ENCODE peak calls at places on chromosomes 13 and 19, in five cellular contexts. V, L, G, N and H are unnamed samples.

GRCh38 chr13:48233886-48234488 is 981 bp downstream of the ITM2B start:
- DNase-seq in V (no peak), L (no peak), G (no peak), N (peak), H (no peak)

GRCh38 chr19:12482505-12482886 is 2.1 kb downstream of the ZNF709 start:
- DNase-seq in V (no peak), L (no peak), G (no peak), N (no peak), H (no peak)

GRCh38 chr13:63605962-63606361 is 2190.3 kb upstream of the PCDH20 start:
- DNase-seq in V (no peak), L (no peak), G (no peak), N (no peak), H (no peak)

GRCh38 chr19:52277471-52277870 is 8.1 kb downstream of the ZNF766 start:
- DNase-seq in V (no peak), L (no peak), G (no peak), N (no peak), H (no peak)

GRCh38 chr13:39226359-39226758 is 188.1 kb downstream of the NHLRC3 start:
- DNase-seq in V (no peak), L (no peak), G (no peak), N (peak), H (no peak)

GRCh38 chr19:38543807-38544568 is 73.8 kb downstream of the MAP4K1 start:
- DNase-seq in V (peak), L (peak), G (peak), N (peak), H (peak)

GRCh38 chr19:4267101-4267900 is 11.8 kb upstream of the SHD start:
- DNase-seq in V (no peak), L (peak), G (no peak), N (peak), H (no peak)

GRCh38 chr13:113929628-113930615 is 44.0 kb downstream of the C13orf46 start:
- DNase-seq in V (peak), L (no peak), G (peak), N (peak), H (no peak)

GRCh38 chr19:44750713-44751112 is 2.2 kb downstream of the BCL3 start:
- DNase-seq in V (no peak), L (no peak), G (no peak), N (no peak), H (no peak)

GRCh38 chr19:45632468-45633196 is 6.6 kb downstream of the EML2 start:
- DNase-seq in V (no peak), L (peak), G (peak), N (peak), H (no peak)

GRCh38 chr19:6769006-6769637 is 1.9 kb upstream of the SH2D3A start:
- DNase-seq in V (no peak), L (no peak), G (no peak), N (peak), H (no peak)

GRCh38 chr13:98293103-98293502 is 116.0 kb upstream of the RNF113B start:
- DNase-seq in V (no peak), L (no peak), G (no peak), N (no peak), H (no peak)

GRCh38 chr13:74930402-74931165 is 551.4 kb downstream of the TBC1D4 start:
- DNase-seq in V (no peak), L (peak), G (no peak), N (no peak), H (no peak)

GRCh38 chr13:59914556-59914955 is 249.2 kb downstream of the DIAPH3 start:
- DNase-seq in V (no peak), L (no peak), G (no peak), N (no peak), H (no peak)

GRCh38 chr19:1168877-1169791 is 4.9 kb downstream of the SBNO2 start:
- DNase-seq in V (no peak), L (no peak), G (no peak), N (no peak), H (peak)

GRCh38 chr13:29583073-29583785 is 12.3 kb downstream of the SLC7A1 start:
- DNase-seq in V (no peak), L (no peak), G (no peak), N (no peak), H (no peak)

GRCh38 chr13:67023088-67023893 is 206.8 kb downstream of the PCDH9 start:
- DNase-seq in V (no peak), L (no peak), G (no peak), N (peak), H (no peak)

GRCh38 chr13:35804901-35805300 is 326.3 kb downstream of the DCLK1 start:
- DNase-seq in V (no peak), L (no peak), G (no peak), N (no peak), H (no peak)

GRCh38 chr13:26878465-26878864 is 117.9 kb upstream of the GPR12 start:
- DNase-seq in V (no peak), L (no peak), G (no peak), N (no peak), H (no peak)

GRCh38 chr13:95378603-95379002 is 77.4 kb upstream of the ABCC4 start:
- DNase-seq in V (no peak), L (no peak), G (no peak), N (no peak), H (no peak)

GRCh38 chr19:28297036-28297435 is 915.9 kb downstream of the UQCRFS1 start:
- DNase-seq in V (no peak), L (no peak), G (no peak), N (no peak), H (no peak)

GRCh38 chr13:43730642-43731041 is 56.1 kb downstream of the ENOX1 start:
- DNase-seq in V (no peak), L (no peak), G (no peak), N (no peak), H (no peak)

GRCh38 chr13:109383683-109384082 is 402.7 kb downstream of the IRS2 start:
- DNase-seq in V (no peak), L (no peak), G (no peak), N (no peak), H (no peak)

GRCh38 chr13:75308222-75308621 is 173.7 kb downstream of the TBC1D4 start:
- DNase-seq in V (no peak), L (no peak), G (no peak), N (no peak), H (no peak)

GRCh38 chr19:50410109-50410508 is 8.6 kb upstream of the SPIB start:
- DNase-seq in V (no peak), L (no peak), G (no peak), N (no peak), H (no peak)
- H3K27ac ChIP-seq in V (no peak), L (no peak), G (no peak), N (no peak), H (no peak)

DNA sequence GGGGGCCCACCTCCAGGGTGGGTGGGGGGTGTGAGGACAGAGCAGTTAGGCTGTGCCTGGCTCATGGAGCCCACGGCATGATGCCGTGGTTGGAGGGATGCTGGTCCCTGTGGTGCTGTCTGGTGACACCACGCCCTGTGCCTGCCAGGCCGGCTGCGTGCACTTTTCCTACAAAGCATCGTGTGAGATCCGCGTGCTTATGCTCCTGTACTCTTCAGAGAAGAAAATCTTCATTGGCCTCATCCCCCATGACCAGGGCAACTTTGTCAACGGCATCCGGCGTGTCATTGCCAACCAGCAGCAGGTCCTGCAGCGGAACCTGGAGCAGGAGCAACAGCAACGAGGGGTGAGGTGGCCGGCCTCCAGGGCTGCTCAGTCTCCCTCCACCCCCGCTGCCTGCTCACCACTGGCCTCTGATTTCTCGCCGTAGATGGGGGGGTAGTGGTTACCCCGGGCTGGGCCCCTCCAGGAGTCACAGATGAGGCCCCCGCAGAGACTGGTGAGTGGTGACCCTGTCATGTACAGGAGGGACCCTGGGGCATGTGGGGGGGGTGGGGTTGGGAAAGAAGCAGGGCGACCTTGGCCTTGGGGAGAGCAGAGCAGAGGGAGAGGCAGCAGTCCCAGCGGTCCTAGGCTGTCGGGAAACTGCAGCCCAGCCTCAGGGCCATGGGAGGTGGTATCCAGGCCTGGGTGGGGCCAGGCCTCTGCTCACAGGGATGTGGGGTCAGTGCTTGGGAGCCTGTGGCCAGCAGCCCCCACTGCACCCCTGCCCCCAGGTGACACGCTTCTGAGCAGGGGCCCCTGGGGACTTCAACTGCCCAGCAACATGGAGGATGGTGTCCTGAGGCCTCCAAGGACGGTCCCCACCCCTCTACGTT is 7.3 kb downstream of the PNKP start:
- DNase-seq in V (no peak), L (no peak), G (no peak), N (no peak), H (no peak)
- H3K27ac ChIP-seq in V (no peak), L (peak), G (peak), N (no peak), H (no peak)

GRCh38 chr13:44756411-44756810 is 180.3 kb upstream of the TSC22D1 start:
- DNase-seq in V (no peak), L (no peak), G (no peak), N (no peak), H (no peak)
- H3K27ac ChIP-seq in V (no peak), L (no peak), G (no peak), N (no peak), H (no peak)

GRCh38 chr19:3176715-3177501 is 1.7 kb upstream of the S1PR4 start:
- DNase-seq in V (no peak), L (peak), G (no peak), N (no peak), H (no peak)
- H3K27ac ChIP-seq in V (no peak), L (no peak), G (no peak), N (no peak), H (no peak)

GRCh38 chr13:101552286-101552685 is 99.8 kb downstream of the ITGBL1 start:
- DNase-seq in V (no peak), L (no peak), G (no peak), N (no peak), H (no peak)
- H3K27ac ChIP-seq in V (no peak), L (no peak), G (peak), N (no peak), H (no peak)